ENCODE peak calls at places on chromosomes 7 and 10, in ten cellular contexts. C, Q, M, G, Z, X, P, F, H and W are unnamed samples.

GRCh38 chr7:41816111-41816510 is 113.2 kb upstream of the INHBA start:
- DNase-seq in C (no peak), Q (no peak), M (no peak), G (no peak), Z (no peak), X (no peak), P (no peak), F (peak; percentile 27), H (peak; percentile 64), W (no peak)

GRCh38 chr7:3559178-3559765 is 258.2 kb downstream of the SDK1 start:
- DNase-seq in C (peak; percentile 99), Q (peak; percentile 33), M (no peak), G (no peak), Z (peak; percentile 88), X (no peak), P (peak; percentile 24), F (no peak), H (no peak), W (no peak)

GRCh38 chr7:101936612-101937231 is 119.3 kb downstream of the CUX1 start:
- DNase-seq in C (peak; percentile 64), Q (no peak), M (no peak), G (no peak), Z (no peak), X (no peak), P (no peak), F (no peak), H (no peak), W (no peak)

GRCh38 chr7:110521357-110521756 is 569.6 kb upstream of the LRRN3 start:
- DNase-seq in C (no peak), Q (no peak), M (no peak), G (no peak), Z (no peak), X (no peak), P (no peak), F (no peak), H (no peak), W (no peak)

GRCh38 chr10:1049425-1049958 is 573 bp upstream of the IDI1 start:
- DNase-seq in C (no peak), Q (no peak), M (no peak), G (no peak), Z (no peak), X (peak; percentile 33), P (no peak), F (no peak), H (no peak), W (no peak)

GRCh38 chr10:80144302-80145131 is 12.0 kb downstream of the PLAC9 start:
- DNase-seq in C (peak; percentile 43), Q (peak; percentile 37), M (peak; percentile 43), G (no peak), Z (no peak), X (no peak), P (no peak), F (peak; percentile 41), H (peak; percentile 22), W (no peak)

GRCh38 chr7:34949356-34949755 is 87.9 kb downstream of the DPY19L1 start:
- DNase-seq in C (no peak), Q (no peak), M (no peak), G (no peak), Z (no peak), X (no peak), P (no peak), F (no peak), H (no peak), W (no peak)

GRCh38 chr7:120168066-120168465 is 104.9 kb upstream of the KCND2 start:
- DNase-seq in C (peak; percentile 60), Q (no peak), M (no peak), G (no peak), Z (peak; percentile 81), X (no peak), P (peak; percentile 1), F (no peak), H (no peak), W (no peak)

GRCh38 chr10:59068581-59069191 is 107.8 kb upstream of the PHYHIPL start:
- DNase-seq in C (no peak), Q (no peak), M (no peak), G (no peak), Z (no peak), X (no peak), P (no peak), F (no peak), H (peak; percentile 38), W (no peak)

GRCh38 chr7:157498690-157499089 is 161.9 kb downstream of the DNAJB6 start:
- DNase-seq in C (no peak), Q (no peak), M (no peak), G (no peak), Z (no peak), X (no peak), P (no peak), F (no peak), H (no peak), W (no peak)

GRCh38 chr7:36355490-36355889 is 34.2 kb upstream of the ANLN start:
- DNase-seq in C (no peak), Q (no peak), M (no peak), G (no peak), Z (no peak), X (no peak), P (no peak), F (no peak), H (no peak), W (no peak)

GRCh38 chr7:97215556-97215955 is 98.1 kb downstream of the SDHAF3 start:
- DNase-seq in C (peak; percentile 51), Q (no peak), M (no peak), G (no peak), Z (no peak), X (no peak), P (no peak), F (no peak), H (no peak), W (no peak)

GRCh38 chr10:101226888-101227736 is 2.2 kb downstream of the LBX1 start:
- DNase-seq in C (no peak), Q (no peak), M (no peak), G (no peak), Z (no peak), X (no peak), P (no peak), F (no peak), H (no peak), W (no peak)